ENCODE peak calls at places on chromosome 22, in six cellular contexts. F, X, E, K, M and O are unnamed samples.

GRCh38 chr22:39309364-39309861 is 10.0 kb downstream of the RPL3 start:
- DNase-seq in X (no peak), E (no peak), M (peak; percentile 85), K (peak; percentile 76), F (no peak), O (no peak)

GRCh38 chr22:47786650-47787290 is 1024.3 kb downstream of the TBC1D22A start:
- DNase-seq in M (no peak), E (no peak), F (no peak), K (no peak), X (no peak), O (no peak)

GRCh38 chr22:44144046-44144569 is 36.6 kb upstream of the PARVG start:
- DNase-seq in M (no peak), X (no peak), K (no peak), E (no peak), F (no peak), O (no peak)

GRCh38 chr22:19065929-19066328 is 56.3 kb downstream of the DGCR2 start:
- DNase-seq in F (no peak), M (no peak), E (no peak), K (no peak), X (no peak), O (no peak)

GRCh38 chr22:23278883-23279675 is 98.8 kb downstream of the BCR start:
- DNase-seq in E (peak; percentile 77), M (no peak), X (no peak), F (no peak), K (no peak), O (no peak)

GRCh38 chr22:25392584-25392983 is 171.9 kb upstream of the GRK3 start:
- DNase-seq in M (no peak), K (no peak), F (no peak), X (no peak), E (no peak), O (no peak)

GRCh38 chr22:23536821-23537345 is 43.2 kb downstream of the IGLL1 start:
- DNase-seq in F (no peak), M (no peak), X (no peak), K (peak; percentile 31), E (no peak), O (no peak)

GRCh38 chr22:44975444-44976262 is 34.2 kb downstream of the PHF21B start:
- DNase-seq in K (peak; percentile 83), E (no peak), M (peak; percentile 91), F (peak; percentile 71), X (peak; percentile 96), O (peak; percentile 69)

GRCh38 chr22:25148149-25148691 is 51.4 kb upstream of the CRYBB3 start:
- DNase-seq in M (no peak), X (no peak), F (no peak), K (peak; percentile 57), E (peak; percentile 15), O (no peak)

GRCh38 chr22:24500251-24500820 is 5.2 kb downstream of the UPB1 start:
- DNase-seq in X (no peak), E (no peak), K (no peak), M (no peak), F (no peak), O (no peak)

GRCh38 chr22:23557036-23557435 is 23.1 kb downstream of the IGLL1 start:
- DNase-seq in M (no peak), K (peak; percentile 60), X (no peak), E (no peak), F (no peak), O (no peak)

GRCh38 chr22:46614070-46614931 is 5.9 kb upstream of the GRAMD4 start:
- DNase-seq in F (peak; percentile 33), X (no peak), E (no peak), M (no peak), K (peak; percentile 73), O (no peak)

GRCh38 chr22:29208879-29209623 is 3.4 kb downstream of the EMID1 start:
- DNase-seq in M (no peak), E (no peak), X (no peak), F (no peak), K (no peak), O (no peak)